ENCODE peak calls at places on chromosomes 16 and 17, in eight cellular contexts. I, W, P, K, Q, G, M and D are unnamed samples. For H3K36me3, the result is how much of the 10 kb centered on the place peaks cover.

GRCh38 chr17:61410100-61410551 is 10.5 kb downstream of the TBX2 start:
- DNase-seq in P (no peak), Q (peak), W (no peak), G (no peak), I (no peak), M (no peak), K (no peak), D (no peak)

GRCh38 chr17:40095944-40096791 is 4.2 kb downstream of the NR1D1 start:
- DNase-seq in I (peak), M (peak), Q (peak), K (peak), W (no peak), P (peak), G (no peak), D (peak)

GRCh38 chr16:47037396-47037745 is 63.9 kb upstream of the DNAJA2 start:
- DNase-seq in P (no peak), G (no peak), K (peak), I (no peak), W (no peak), M (no peak), Q (peak), D (no peak)

GRCh38 chr16:56263711-56264608 is 72.7 kb downstream of the GNAO1 start:
- DNase-seq in P (no peak), Q (no peak), G (no peak), M (no peak), I (no peak), K (no peak), W (no peak), D (peak)

GRCh38 chr17:7512824-7513540 is 28.8 kb downstream of the POLR2A start:
- DNase-seq in M (no peak), P (no peak), Q (no peak), G (no peak), K (no peak), I (no peak), W (no peak), D (no peak)

GRCh38 chr17:79994602-79995001 is 41.1 kb downstream of the TBC1D16 start:
- DNase-seq in W (no peak), Q (no peak), G (no peak), P (no peak), M (no peak), K (no peak), I (no peak), D (no peak)

GRCh38 chr17:427327-427726 is 74.7 kb upstream of the RPH3AL start:
- DNase-seq in G (no peak), P (no peak), M (no peak), W (no peak), K (no peak), Q (no peak), I (no peak), D (no peak)

GRCh38 chr17:55768946-55769624 is 18.2 kb downstream of the PCTP start:
- DNase-seq in M (no peak), I (no peak), G (no peak), P (peak), Q (no peak), K (no peak), W (no peak), D (no peak)

DNA sequence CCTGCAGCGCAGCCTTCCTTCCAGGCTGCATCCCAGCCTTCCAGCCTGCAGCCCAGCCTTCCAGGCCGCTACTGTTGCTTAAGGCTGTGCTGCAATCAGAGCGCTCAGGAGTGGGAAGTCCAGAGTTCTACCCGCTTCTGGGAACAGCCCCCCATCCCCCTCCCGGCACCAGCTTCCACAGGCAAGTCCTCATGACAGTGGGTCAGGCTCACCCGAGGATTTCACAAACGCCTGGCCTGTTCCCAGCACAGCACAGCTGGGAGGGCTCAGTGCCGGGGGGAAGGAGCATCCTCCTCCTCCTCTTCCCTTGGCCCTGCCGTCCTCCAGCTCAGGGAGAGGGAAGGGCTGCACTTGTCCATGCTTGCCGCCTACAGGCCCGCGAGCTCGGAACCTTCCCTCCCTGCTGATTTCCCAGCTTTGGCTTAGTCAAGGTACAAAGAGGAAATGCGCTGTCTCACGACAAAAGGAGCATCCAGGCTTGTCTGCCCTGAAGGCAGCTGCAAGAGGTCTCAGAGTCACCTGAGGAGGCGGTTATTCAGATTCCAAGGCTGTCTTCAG is 8.3 kb downstream of the SOCS3 start:
- DNase-seq in P (peak), Q (peak), M (no peak), I (no peak), K (peak), W (peak), G (peak), D (peak)
- TF ChIP-seq CTCF in P (peak), Q (no peak), M (no peak), I (no peak), K (no peak), W (no peak), G (no peak), D (no peak)

DNA sequence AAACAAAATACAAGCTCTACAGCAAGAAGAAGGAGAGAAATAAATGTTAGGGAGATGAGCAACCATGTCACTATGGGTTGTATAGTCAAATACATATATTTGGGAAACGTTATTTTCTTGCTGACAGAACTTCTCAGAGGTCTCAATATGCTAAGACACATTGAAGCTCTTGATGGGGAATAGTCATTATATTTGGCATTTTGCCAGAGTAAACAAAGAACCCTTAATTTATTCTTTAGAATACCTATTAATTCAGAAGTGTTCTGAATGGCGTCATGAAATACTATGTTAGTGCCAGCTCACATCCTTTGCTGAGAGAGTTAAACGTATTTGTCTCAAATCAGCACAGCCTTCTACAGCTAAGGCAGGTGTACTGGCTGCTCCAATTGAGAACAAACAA is 458.9 kb downstream of the CDH13 start:
- DNase-seq in G (no peak), W (no peak), K (no peak), M (no peak), P (no peak), I (no peak), Q (no peak), D (no peak)
- H3K36me3 ChIP-seq in G (under half), W (under half), K (under half), M (under half), P (under half), I (under half), Q (under half), D (under half)

GRCh38 chr17:30421592-30421991 is 42.9 kb downstream of the CPD start:
- DNase-seq in W (no peak), Q (no peak), I (no peak), P (no peak), M (no peak), G (no peak), K (no peak), D (no peak)
- TF ChIP-seq POLR2A in W (no peak), Q (no peak), I (no peak), P (no peak), M (no peak), G (no peak), K (no peak), D (no peak)

DNA sequence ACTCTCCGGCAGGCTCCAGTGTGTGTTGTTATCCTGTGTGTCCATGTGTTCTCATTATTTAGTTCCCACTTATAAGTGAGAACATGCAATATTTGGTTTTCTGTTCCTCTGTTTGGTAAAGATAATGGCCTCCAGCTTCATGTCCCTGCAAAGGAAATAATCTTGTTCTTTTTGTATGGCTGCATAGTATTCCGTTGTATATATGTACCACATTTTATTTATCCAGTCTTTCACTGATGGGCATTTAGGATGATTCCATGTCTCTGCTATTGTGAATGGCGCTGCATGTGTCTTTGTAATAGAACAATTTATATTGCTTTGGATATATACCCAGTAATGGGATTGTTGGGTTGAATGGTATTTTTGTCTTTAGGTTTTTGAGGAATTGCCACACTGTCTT is 807.3 kb upstream of the CA10 start:
- DNase-seq in G (no peak), W (no peak), Q (no peak), I (no peak), M (no peak), P (no peak), K (no peak), D (no peak)
- TF ChIP-seq CTCF in G (no peak), W (no peak), Q (no peak), I (no peak), M (no peak), P (no peak), K (no peak), D (no peak)

DNA sequence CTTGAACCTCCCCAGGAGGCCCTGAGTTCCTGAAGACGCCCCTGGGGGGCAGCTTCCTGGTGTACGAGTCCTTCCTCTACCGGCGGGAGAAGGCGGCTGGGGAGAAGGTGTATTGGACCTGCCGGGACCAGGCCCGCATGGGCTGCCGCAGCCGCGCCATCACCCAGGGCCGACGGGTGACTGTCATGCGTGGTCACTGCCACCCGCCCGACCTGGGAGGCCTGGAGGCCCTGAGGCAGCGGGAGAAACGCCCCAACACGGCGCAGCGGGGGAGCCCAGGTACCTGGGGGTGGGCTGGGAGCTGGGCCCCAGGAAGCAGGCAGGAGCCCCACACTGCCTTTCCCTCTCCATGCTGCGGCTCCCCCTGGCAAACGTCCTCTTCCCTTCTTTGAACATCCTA is 22.0 kb downstream of the FLYWCH1 start:
- DNase-seq in W (no peak), K (no peak), M (no peak), P (no peak), Q (no peak), G (no peak), I (no peak), D (no peak)
- H3K36me3 ChIP-seq in W (under half), K (half or more), M (under half), P (half or more), Q (under half), G (under half), I (half or more), D (under half)

GRCh38 chr16:81711609-81712329 is 67.3 kb upstream of the PLCG2 start:
- DNase-seq in W (no peak), Q (peak), K (no peak), I (no peak), P (peak), G (no peak), M (no peak), D (no peak)
- TF ChIP-seq POLR2A in W (no peak), Q (no peak), K (no peak), I (no peak), P (no peak), G (no peak), M (no peak), D (no peak)

GRCh38 chr17:34665150-34665802 is 85.9 kb downstream of the TMEM132E start:
- DNase-seq in I (no peak), P (no peak), Q (no peak), K (no peak), M (no peak), W (no peak), G (peak), D (no peak)

GRCh38 chr17:34667656-34668055 is 88.3 kb downstream of the TMEM132E start:
- DNase-seq in I (no peak), K (no peak), P (no peak), Q (no peak), M (no peak), G (no peak), W (no peak), D (no peak)

GRCh38 chr17:34668206-34668605 is 88.8 kb downstream of the TMEM132E start:
- DNase-seq in Q (no peak), G (no peak), P (no peak), W (no peak), M (no peak), I (no peak), K (no peak), D (no peak)

GRCh38 chr17:34663714-34664113 is 84.3 kb downstream of the TMEM132E start:
- DNase-seq in Q (no peak), I (no peak), K (no peak), M (no peak), W (no peak), G (no peak), P (no peak), D (no peak)

DNA sequence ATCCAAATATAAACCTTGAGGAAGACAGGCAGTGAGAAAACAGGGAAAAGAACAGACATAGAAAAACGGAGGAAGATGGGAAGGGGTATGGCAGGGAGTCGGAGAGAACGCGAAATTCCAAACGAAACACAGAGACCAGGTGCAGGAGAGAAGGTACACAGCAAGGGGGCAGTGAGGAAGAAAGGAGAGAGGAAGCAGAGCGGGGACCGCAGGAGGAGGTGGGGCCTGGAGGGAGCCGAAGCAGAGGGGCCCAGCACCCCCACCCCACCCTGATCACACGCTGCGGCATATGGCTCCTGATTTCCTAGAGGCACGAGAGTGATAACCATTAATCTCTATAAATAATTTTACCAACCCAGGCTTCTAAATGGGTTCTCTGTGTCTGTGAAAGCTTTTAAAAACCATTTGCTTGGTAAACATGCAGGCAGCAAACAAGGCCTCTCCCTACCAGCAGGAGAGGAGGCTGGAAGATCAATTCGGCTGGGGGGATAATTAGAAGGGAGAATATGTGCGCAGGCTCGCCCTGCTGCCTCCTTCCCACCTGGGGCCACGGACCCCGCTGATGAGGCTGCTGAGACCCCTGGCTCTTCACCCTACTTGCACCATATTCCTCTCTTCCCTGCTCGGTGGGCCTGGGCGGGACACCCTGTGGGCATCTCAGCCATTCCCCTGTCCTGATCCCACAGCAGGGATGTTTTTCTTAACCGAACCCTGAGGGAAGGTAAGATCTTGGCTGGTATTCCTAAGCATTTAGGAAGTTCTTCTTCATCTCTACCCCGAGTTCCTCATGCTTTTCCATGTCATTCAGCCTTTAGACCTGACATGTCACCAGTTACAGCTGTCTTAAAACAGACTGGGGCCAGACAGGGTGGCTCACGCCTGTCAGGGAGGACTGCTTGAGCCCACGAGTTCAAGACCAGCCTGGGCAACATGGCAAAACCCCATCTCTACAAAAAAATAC is 86.7 kb downstream of the TMEM132E start:
- DNase-seq in I (no peak), G (peak), M (no peak), W (no peak), P (no peak), K (no peak), Q (no peak), D (no peak)
- TF ChIP-seq CTCF in I (no peak), G (peak), M (no peak), W (no peak), P (no peak), K (no peak), Q (no peak), D (no peak)

DNA sequence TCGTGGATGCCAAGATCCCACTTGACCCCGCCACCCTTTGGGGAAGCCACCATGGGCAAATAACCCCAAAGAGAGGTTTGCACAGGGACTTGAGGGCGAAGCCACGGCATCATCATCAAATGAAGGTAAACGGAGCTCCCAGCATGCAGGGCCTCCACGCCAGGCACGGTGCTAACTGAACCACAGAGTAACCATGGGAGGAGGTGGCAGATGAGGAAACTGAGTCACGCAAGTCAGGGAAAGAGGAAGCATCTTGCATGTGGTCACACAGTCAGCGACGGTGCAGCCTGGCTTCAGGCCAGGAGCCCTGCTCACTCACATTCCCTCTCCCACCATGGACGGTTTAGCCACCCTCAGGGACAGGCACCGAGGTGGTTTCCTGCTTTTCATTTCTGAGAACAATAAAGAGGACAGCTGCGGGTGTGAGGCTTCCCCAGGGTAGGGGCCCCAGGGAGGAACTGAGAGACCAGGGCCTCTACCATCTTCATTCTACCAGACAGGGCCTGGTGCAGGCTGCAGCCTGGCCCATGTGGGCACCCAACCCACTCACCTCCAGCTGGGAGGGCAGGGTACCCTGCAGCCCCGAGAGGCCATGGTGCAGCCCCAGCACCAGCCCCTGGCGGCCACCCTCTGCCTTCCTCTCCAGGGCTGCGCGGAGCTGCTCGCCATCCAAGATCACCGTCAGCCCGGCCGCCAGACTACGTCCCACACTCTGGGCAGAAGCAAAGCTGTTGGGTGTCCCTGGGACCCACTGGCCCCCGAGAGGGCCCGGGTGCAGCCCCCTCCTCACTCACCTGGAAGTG is 78.3 kb downstream of the RMI2 start:
- DNase-seq in G (no peak), P (no peak), I (no peak), W (no peak), M (peak), Q (no peak), K (no peak), D (no peak)
- H3K36me3 ChIP-seq in G (under half), P (under half), I (under half), W (under half), M (under half), Q (under half), K (under half), D (under half)

GRCh38 chr17:50176559-50177471 is 11.0 kb downstream of the SGCA start:
- DNase-seq in P (no peak), M (no peak), I (no peak), Q (no peak), W (no peak), G (no peak), K (no peak), D (peak)

GRCh38 chr17:50173335-50173941 is 7.6 kb downstream of the SGCA start:
- DNase-seq in M (no peak), I (no peak), K (no peak), Q (peak), P (peak), W (no peak), G (no peak), D (peak)

GRCh38 chr17:50174444-50174843 is 8.6 kb downstream of the SGCA start:
- DNase-seq in G (no peak), I (no peak), Q (no peak), M (no peak), P (no peak), W (no peak), K (no peak), D (no peak)

GRCh38 chr17:50177476-50177875 is 11.7 kb downstream of the SGCA start:
- DNase-seq in W (no peak), P (no peak), G (no peak), M (no peak), Q (no peak), I (no peak), K (no peak), D (no peak)

GRCh38 chr17:50175035-50175788 is 9.4 kb downstream of the SGCA start:
- DNase-seq in P (peak), G (no peak), K (no peak), M (no peak), I (no peak), Q (no peak), W (no peak), D (peak)
- TF ChIP-seq POLR2A in P (peak), G (no peak), K (no peak), M (no peak), I (no peak), Q (no peak), W (no peak), D (no peak)

GRCh38 chr17:82569621-82570020 is 50.1 kb downstream of the FOXK2 start:
- DNase-seq in K (no peak), I (no peak), P (no peak), W (no peak), Q (no peak), M (no peak), G (no peak), D (no peak)

GRCh38 chr17:82567286-82567685 is 47.8 kb downstream of the FOXK2 start:
- DNase-seq in K (no peak), P (no peak), I (no peak), Q (no peak), G (no peak), M (no peak), W (no peak), D (no peak)

GRCh38 chr17:82571855-82572254 is 52.3 kb downstream of the FOXK2 start:
- DNase-seq in W (no peak), I (no peak), Q (no peak), P (no peak), M (no peak), G (no peak), K (no peak), D (no peak)

GRCh38 chr17:82568997-82569393 is 49.5 kb downstream of the FOXK2 start:
- DNase-seq in K (no peak), M (no peak), Q (no peak), I (no peak), W (no peak), G (no peak), P (no peak), D (no peak)

GRCh38 chr17:82570282-82570681 is 50.8 kb downstream of the FOXK2 start:
- DNase-seq in G (no peak), K (no peak), Q (no peak), W (no peak), P (no peak), M (no peak), I (no peak), D (peak)
- TF ChIP-seq CTCF in G (no peak), K (no peak), Q (no peak), W (no peak), P (no peak), M (no peak), I (no peak), D (no peak)